ENCODE peak calls at places on chromosomes 5 and 9, in five cellular contexts. One of them, this sample, is unnamed.
A peak's percentile ranks its signal among the peaks of the same experiment; 100 is the strongest.

GRCh38 chr5:98772415-98773213 is 849 bp upstream of the RGMB start:
- DNase-seq in tibial artery: peak; percentile 82
- DNase-seq in left ventricle myocardium inferior: peak; percentile 68
- DNase-seq in AG10803: no peak
- DNase-seq in bronchial epithelial cell: peak; percentile 86
- DNase-seq in this sample: peak; percentile 51

GRCh38 chr5:34501840-34502239 is 154.3 kb upstream of the RAI14 start:
- DNase-seq in AG10803: no peak
- DNase-seq in bronchial epithelial cell: no peak
- DNase-seq in tibial artery: no peak
- DNase-seq in left ventricle myocardium inferior: no peak
- DNase-seq in this sample: no peak

GRCh38 chr5:137022725-137023124 is 476.4 kb downstream of the SPOCK1 start:
- DNase-seq in left ventricle myocardium inferior: no peak
- DNase-seq in AG10803: no peak
- DNase-seq in tibial artery: no peak
- DNase-seq in bronchial epithelial cell: no peak
- DNase-seq in this sample: no peak

GRCh38 chr5:178284095-178284675 is 51.6 kb upstream of the PHYKPL start:
- DNase-seq in bronchial epithelial cell: peak; percentile 39
- DNase-seq in AG10803: no peak
- DNase-seq in left ventricle myocardium inferior: no peak
- DNase-seq in tibial artery: no peak
- DNase-seq in this sample: peak; percentile 25

GRCh38 chr5:143550985-143551630 is 147.6 kb upstream of the NR3C1 start:
- DNase-seq in AG10803: peak; percentile 55
- DNase-seq in left ventricle myocardium inferior: no peak
- DNase-seq in tibial artery: no peak
- DNase-seq in bronchial epithelial cell: no peak
- DNase-seq in this sample: no peak

GRCh38 chr5:79973511-79973910 is 17.6 kb downstream of the MTX3 start:
- DNase-seq in tibial artery: no peak
- DNase-seq in bronchial epithelial cell: no peak
- DNase-seq in left ventricle myocardium inferior: no peak
- DNase-seq in AG10803: peak; percentile 33
- DNase-seq in this sample: peak; percentile 17

GRCh38 chr5:109160468-109160867 is 249.3 kb downstream of the PJA2 start:
- DNase-seq in tibial artery: no peak
- DNase-seq in bronchial epithelial cell: no peak
- DNase-seq in left ventricle myocardium inferior: no peak
- DNase-seq in AG10803: no peak
- DNase-seq in this sample: no peak

GRCh38 chr9:21141427-21141882 is at the start of gene IFNW1:
- DNase-seq in tibial artery: no peak
- DNase-seq in left ventricle myocardium inferior: no peak
- DNase-seq in AG10803: no peak
- DNase-seq in bronchial epithelial cell: no peak
- DNase-seq in this sample: peak; percentile 12

GRCh38 chr5:166957763-166958162 is 1333.7 kb upstream of the WWC1 start:
- DNase-seq in bronchial epithelial cell: no peak
- DNase-seq in tibial artery: no peak
- DNase-seq in left ventricle myocardium inferior: no peak
- DNase-seq in AG10803: no peak
- DNase-seq in this sample: no peak

GRCh38 chr5:58452566-58453258 is 7.2 kb downstream of the PLK2 start:
- DNase-seq in AG10803: peak; percentile 29
- DNase-seq in bronchial epithelial cell: peak; percentile 62
- DNase-seq in tibial artery: no peak
- DNase-seq in left ventricle myocardium inferior: no peak
- DNase-seq in this sample: no peak

GRCh38 chr9:109640232-109641078 is 139.5 kb upstream of the PALM2AKAP2 start:
- DNase-seq in AG10803: peak; percentile 16
- DNase-seq in bronchial epithelial cell: peak; percentile 53
- DNase-seq in tibial artery: peak; percentile 74
- DNase-seq in left ventricle myocardium inferior: peak; percentile 59
- DNase-seq in this sample: no peak

GRCh38 chr5:173752636-173753035 is 135.5 kb upstream of the CPEB4 start:
- DNase-seq in bronchial epithelial cell: no peak
- DNase-seq in left ventricle myocardium inferior: no peak
- DNase-seq in tibial artery: no peak
- DNase-seq in AG10803: no peak
- DNase-seq in this sample: no peak

GRCh38 chr5:5788793-5789192 is 366.3 kb downstream of the ICE1 start:
- DNase-seq in left ventricle myocardium inferior: no peak
- DNase-seq in bronchial epithelial cell: no peak
- DNase-seq in AG10803: no peak
- DNase-seq in tibial artery: no peak
- DNase-seq in this sample: no peak

GRCh38 chr5:144086295-144086694 is 84.2 kb downstream of the YIPF5 start:
- DNase-seq in tibial artery: no peak
- DNase-seq in AG10803: no peak
- DNase-seq in bronchial epithelial cell: peak; percentile 85
- DNase-seq in left ventricle myocardium inferior: no peak
- DNase-seq in this sample: no peak

GRCh38 chr5:68548959-68549676 is 333.6 kb downstream of the PIK3R1 start:
- DNase-seq in bronchial epithelial cell: no peak
- DNase-seq in tibial artery: no peak
- DNase-seq in left ventricle myocardium inferior: no peak
- DNase-seq in AG10803: peak; percentile 42
- DNase-seq in this sample: peak; percentile 33

GRCh38 chr9:7794196-7794595 is 5.4 kb downstream of the DMAC1 start:
- DNase-seq in AG10803: no peak
- DNase-seq in tibial artery: no peak
- DNase-seq in bronchial epithelial cell: peak; percentile 29
- DNase-seq in left ventricle myocardium inferior: no peak
- DNase-seq in this sample: no peak

GRCh38 chr5:95966005-95966404 is 4.4 kb upstream of the ELL2 start:
- DNase-seq in left ventricle myocardium inferior: no peak
- DNase-seq in AG10803: no peak
- DNase-seq in bronchial epithelial cell: no peak
- DNase-seq in tibial artery: no peak
- DNase-seq in this sample: no peak

GRCh38 chr9:133122605-133122934 is 1.5 kb upstream of the RALGDS start:
- DNase-seq in tibial artery: no peak
- DNase-seq in AG10803: no peak
- DNase-seq in left ventricle myocardium inferior: no peak
- DNase-seq in bronchial epithelial cell: no peak
- DNase-seq in this sample: no peak

GRCh38 chr5:11715797-11716196 is 188.4 kb downstream of the CTNND2 start:
- DNase-seq in left ventricle myocardium inferior: no peak
- DNase-seq in bronchial epithelial cell: no peak
- DNase-seq in AG10803: no peak
- DNase-seq in tibial artery: no peak
- DNase-seq in this sample: no peak

GRCh38 chr9:6525326-6526040 is 112.5 kb downstream of the UHRF2 start:
- DNase-seq in tibial artery: no peak
- DNase-seq in left ventricle myocardium inferior: no peak
- DNase-seq in bronchial epithelial cell: no peak
- DNase-seq in AG10803: peak; percentile 23
- DNase-seq in this sample: no peak

GRCh38 chr9:137583957-137584356 is 5.2 kb upstream of the DPH7 start:
- DNase-seq in left ventricle myocardium inferior: no peak
- DNase-seq in tibial artery: no peak
- DNase-seq in bronchial epithelial cell: no peak
- DNase-seq in AG10803: no peak
- DNase-seq in this sample: no peak

GRCh38 chr5:180860273-180860886 is 696 bp downstream of the ZFP62 start:
- DNase-seq in tibial artery: no peak
- DNase-seq in left ventricle myocardium inferior: peak; percentile 26
- DNase-seq in AG10803: peak; percentile 38
- DNase-seq in bronchial epithelial cell: peak; percentile 55
- DNase-seq in this sample: peak; percentile 60

GRCh38 chr9:33813712-33814641 is 3.0 kb upstream of the UBE2R2 start:
- DNase-seq in bronchial epithelial cell: peak; percentile 84
- DNase-seq in tibial artery: no peak
- DNase-seq in AG10803: peak; percentile 86
- DNase-seq in left ventricle myocardium inferior: no peak
- DNase-seq in this sample: peak; percentile 76

GRCh38 chr5:135033866-135034185 is 202 bp downstream of the PITX1 start:
- DNase-seq in left ventricle myocardium inferior: no peak
- DNase-seq in AG10803: peak; percentile 35
- DNase-seq in tibial artery: no peak
- DNase-seq in bronchial epithelial cell: no peak
- DNase-seq in this sample: no peak

GRCh38 chr5:63613430-63613829 is 348.8 kb downstream of the HTR1A start:
- DNase-seq in AG10803: no peak
- DNase-seq in bronchial epithelial cell: peak; percentile 18
- DNase-seq in tibial artery: no peak
- DNase-seq in left ventricle myocardium inferior: no peak
- DNase-seq in this sample: no peak

GRCh38 chr5:12636209-12636608 is 732.0 kb upstream of the CTNND2 start:
- DNase-seq in bronchial epithelial cell: peak; percentile 15
- DNase-seq in left ventricle myocardium inferior: no peak
- DNase-seq in tibial artery: no peak
- DNase-seq in AG10803: no peak
- DNase-seq in this sample: no peak

GRCh38 chr9:75833765-75834164 is 56.7 kb upstream of the PCSK5 start:
- DNase-seq in tibial artery: no peak
- DNase-seq in left ventricle myocardium inferior: no peak
- DNase-seq in AG10803: no peak
- DNase-seq in bronchial epithelial cell: no peak
- DNase-seq in this sample: no peak

GRCh38 chr5:129382921-129383672 is 77.0 kb upstream of the ADAMTS19 start:
- DNase-seq in left ventricle myocardium inferior: no peak
- DNase-seq in bronchial epithelial cell: peak; percentile 76
- DNase-seq in AG10803: no peak
- DNase-seq in tibial artery: no peak
- DNase-seq in this sample: peak; percentile 44

GRCh38 chr5:90590-91547 is 1.1 kb upstream of the PLEKHG4B start:
- DNase-seq in left ventricle myocardium inferior: no peak
- DNase-seq in AG10803: no peak
- DNase-seq in tibial artery: peak; percentile 54
- DNase-seq in bronchial epithelial cell: no peak
- DNase-seq in this sample: no peak

GRCh38 chr5:148910686-148911361 is 84.4 kb downstream of the ADRB2 start:
- DNase-seq in left ventricle myocardium inferior: peak; percentile 20
- DNase-seq in AG10803: peak; percentile 61
- DNase-seq in bronchial epithelial cell: peak; percentile 81
- DNase-seq in tibial artery: no peak
- DNase-seq in this sample: peak; percentile 96

GRCh38 chr5:54739371-54739770 is 221.8 kb downstream of the SNX18 start:
- DNase-seq in tibial artery: no peak
- DNase-seq in AG10803: peak; percentile 27
- DNase-seq in left ventricle myocardium inferior: no peak
- DNase-seq in bronchial epithelial cell: no peak
- DNase-seq in this sample: peak; percentile 62

DNA sequence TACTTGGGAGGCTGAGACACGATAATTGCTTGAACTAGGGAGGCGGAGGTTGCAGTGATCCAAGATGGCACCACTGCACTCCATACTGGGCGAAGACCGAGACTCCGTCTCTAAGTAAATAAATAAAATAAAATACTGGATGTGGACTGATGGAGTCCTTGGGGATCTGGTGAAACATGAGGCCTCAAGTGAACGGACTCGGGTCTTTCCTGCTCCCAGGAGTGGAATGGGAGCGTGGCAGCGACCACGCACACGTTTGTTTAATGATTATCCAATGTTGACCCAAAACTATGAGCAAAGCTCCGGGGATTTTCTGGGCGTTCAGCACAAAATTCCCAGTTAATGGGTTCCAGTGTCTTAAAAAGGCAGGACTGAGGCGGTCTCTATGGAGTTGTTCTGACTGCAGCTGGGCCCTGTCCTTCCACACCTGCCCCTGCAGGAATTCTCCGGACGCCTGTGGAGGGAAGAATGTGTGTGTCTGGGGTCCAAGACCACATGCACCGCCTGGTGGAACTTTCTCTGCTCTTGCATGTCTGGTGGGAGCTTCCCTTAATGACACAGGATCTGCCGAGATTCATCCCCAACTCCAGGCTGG is 26.6 kb downstream of the NEK6 start:
- DNase-seq in AG10803: peak; percentile 62
- DNase-seq in tibial artery: no peak
- DNase-seq in left ventricle myocardium inferior: peak; percentile 68
- DNase-seq in bronchial epithelial cell: no peak
- DNase-seq in this sample: no peak
- H3K4me3 ChIP-seq in AG10803: no peak overlapping the region
- H3K4me3 ChIP-seq in tibial artery: no peak overlapping the region
- H3K4me3 ChIP-seq in left ventricle myocardium inferior: no peak overlapping the region
- H3K4me3 ChIP-seq in bronchial epithelial cell: no peak overlapping the region
- H3K4me3 ChIP-seq in this sample: no peak overlapping the region

DNA sequence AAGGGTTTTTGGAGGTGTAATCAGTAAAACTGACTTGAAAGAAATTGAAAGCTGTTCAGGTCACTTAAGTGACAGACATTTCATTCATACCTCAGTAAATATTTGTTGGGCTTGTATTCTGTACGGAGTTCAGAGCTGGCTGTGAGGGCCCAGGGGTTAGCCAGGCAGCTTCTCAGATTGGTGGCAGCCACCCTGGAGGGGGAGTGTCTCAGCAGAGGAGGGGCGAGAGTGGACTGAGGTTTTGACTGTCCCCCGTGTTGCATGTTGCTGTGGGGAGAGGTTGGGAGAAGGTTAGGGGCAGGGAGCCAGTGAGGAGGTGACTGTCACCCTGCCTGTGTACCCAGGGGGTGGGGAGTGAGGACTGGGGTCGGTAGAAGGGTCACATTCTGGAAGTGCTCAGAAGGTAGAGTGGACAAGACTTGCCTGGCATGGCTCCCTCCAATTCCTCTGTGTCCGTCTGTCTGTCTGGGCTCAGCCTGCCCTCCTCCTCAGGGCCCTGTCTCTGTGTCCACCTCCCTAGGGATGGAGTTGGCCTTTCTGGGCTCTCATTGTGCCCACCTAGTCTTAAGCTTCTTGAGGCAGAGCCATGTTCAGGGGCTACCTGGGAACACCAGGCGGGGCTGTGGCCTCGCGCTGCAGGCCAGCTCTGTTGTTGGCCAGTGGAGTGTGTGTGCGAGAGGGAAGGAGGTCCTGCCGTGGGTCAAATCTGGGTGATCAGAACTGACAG is 4.4 kb downstream of the PHF2 start:
- DNase-seq in left ventricle myocardium inferior: no peak
- DNase-seq in AG10803: no peak
- DNase-seq in tibial artery: peak; percentile 57
- DNase-seq in bronchial epithelial cell: no peak
- DNase-seq in this sample: no peak
- TF ChIP-seq CTCF in left ventricle myocardium inferior: no peak
- TF ChIP-seq CTCF in AG10803: no peak
- TF ChIP-seq CTCF in tibial artery: no peak
- TF ChIP-seq CTCF in bronchial epithelial cell: no peak
- TF ChIP-seq CTCF in this sample: no peak

GRCh38 chr9:88077071-88077617 is 61.1 kb downstream of the SPATA31C2 start:
- DNase-seq in bronchial epithelial cell: no peak
- DNase-seq in AG10803: no peak
- DNase-seq in left ventricle myocardium inferior: no peak
- DNase-seq in tibial artery: no peak
- DNase-seq in this sample: no peak
- H3K4me3 ChIP-seq in bronchial epithelial cell: peak overlapping the region; percentile 52
- H3K4me3 ChIP-seq in AG10803: peak overlapping the region; percentile 70
- H3K4me3 ChIP-seq in left ventricle myocardium inferior: peak overlapping the region; percentile 76
- H3K4me3 ChIP-seq in tibial artery: peak overlapping the region; percentile 51
- H3K4me3 ChIP-seq in this sample: peak overlapping the region; percentile 66

DNA sequence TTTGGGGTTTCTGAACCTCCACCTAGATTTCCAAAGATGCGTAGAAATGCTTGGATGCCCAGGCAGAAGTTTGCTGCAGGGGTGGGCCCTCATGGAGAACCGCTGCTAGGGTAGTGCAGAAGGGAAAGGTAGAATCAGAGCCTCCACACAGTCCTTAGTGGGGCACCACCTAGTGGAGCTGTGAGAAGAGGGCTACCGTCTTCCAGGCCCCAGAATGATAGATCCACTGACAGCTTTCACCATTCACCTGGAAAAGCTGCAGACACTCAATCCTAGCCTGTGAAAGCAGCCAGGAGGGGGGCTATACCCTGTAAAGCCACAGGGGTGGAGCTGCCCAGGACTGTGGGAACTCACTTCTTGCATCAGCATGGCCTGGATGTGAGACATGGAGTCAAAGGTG is 13.3 kb upstream of the HSDL2 start:
- DNase-seq in tibial artery: no peak
- DNase-seq in AG10803: no peak
- DNase-seq in bronchial epithelial cell: no peak
- DNase-seq in left ventricle myocardium inferior: no peak
- DNase-seq in this sample: no peak
- TF ChIP-seq CTCF in tibial artery: no peak
- TF ChIP-seq CTCF in AG10803: peak; percentile 7
- TF ChIP-seq CTCF in bronchial epithelial cell: peak; percentile 11
- TF ChIP-seq CTCF in left ventricle myocardium inferior: peak; percentile 32
- TF ChIP-seq CTCF in this sample: no peak

This sample was measured in foreskin fibroblast.